ENCODE peak calls at places on chromosome 12, in seven cellular contexts. U is tibial nerve, P is epithelial cell of esophagus, H is coronary artery, W is nephron progenitor cell, N is tibial artery, S is MCF 10A. J is an unnamed sample.

GRCh38 chr12:1496162-1496925 is 98.0 kb downstream of the FBXL14 start:
- DNase-seq in U (no peak), P (peak), H (no peak), W (no peak), N (no peak), S (peak), J (no peak)

GRCh38 chr12:17992002-17992656 is 97.9 kb downstream of the RERGL start:
- DNase-seq in U (no peak), P (peak), H (no peak), W (peak), N (no peak), S (peak), J (peak)

GRCh38 chr12:25992026-25992782 is 33.7 kb downstream of the RASSF8 start:
- DNase-seq in U (no peak), P (peak), H (no peak), W (no peak), N (no peak), S (peak), J (no peak)

GRCh38 chr12:24078318-24078765 is 128.9 kb upstream of the SOX5 start:
- DNase-seq in U (no peak), P (peak), H (no peak), W (no peak), N (no peak), S (peak), J (no peak)

GRCh38 chr12:13099910-13100609 is 3.4 kb downstream of the GSG1 start:
- DNase-seq in U (no peak), P (peak), H (no peak), W (no peak), N (no peak), S (peak), J (peak)

GRCh38 chr12:52701281-52701680 is 2.0 kb downstream of the KRT77 start:
- DNase-seq in U (no peak), P (no peak), H (no peak), W (no peak), N (no peak), S (no peak), J (no peak)

GRCh38 chr12:82880442-82880901 is 193.8 kb downstream of the TMTC2 start:
- DNase-seq in U (no peak), P (no peak), H (no peak), W (no peak), N (no peak), S (peak), J (no peak)

GRCh38 chr12:100904270-100904669 is 109.7 kb downstream of the ANO4 start:
- DNase-seq in U (no peak), P (peak), H (no peak), W (no peak), N (no peak), S (peak), J (no peak)

GRCh38 chr12:127785535-127785934 is 481.4 kb upstream of the TMEM132C start:
- DNase-seq in U (no peak), P (no peak), H (no peak), W (no peak), N (no peak), S (peak), J (no peak)

GRCh38 chr12:16094437-16094836 is 183.0 kb downstream of the SLC15A5 start:
- DNase-seq in U (no peak), P (no peak), H (no peak), W (no peak), N (no peak), S (no peak), J (no peak)

GRCh38 chr12:66662729-66663128 is 16.1 kb downstream of the GRIP1 start:
- DNase-seq in U (no peak), P (peak), H (no peak), W (no peak), N (no peak), S (peak), J (no peak)

GRCh38 chr12:44961887-44962286 is 85.8 kb upstream of the NELL2 start:
- DNase-seq in U (no peak), P (no peak), H (no peak), W (no peak), N (no peak), S (no peak), J (no peak)

GRCh38 chr12:6647083-6647604 is at the start of gene ACRBP:
- DNase-seq in U (peak), P (peak), H (no peak), W (peak), N (peak), S (no peak), J (peak)

GRCh38 chr12:2264622-2265306 is 212.0 kb downstream of the CACNA1C start:
- DNase-seq in U (no peak), P (no peak), H (no peak), W (no peak), N (peak), S (peak), J (no peak)

GRCh38 chr12:26318661-26319068 is 123.3 kb downstream of the SSPN start:
- DNase-seq in U (peak), P (peak), H (no peak), W (no peak), N (peak), S (peak), J (no peak)

GRCh38 chr12:4297617-4298016 is 23.4 kb upstream of the TIGAR start:
- DNase-seq in U (no peak), P (no peak), H (no peak), W (no peak), N (no peak), S (no peak), J (no peak)

GRCh38 chr12:46373303-46374182 is 970 bp upstream of the SLC38A2 start:
- DNase-seq in U (peak), P (peak), H (peak), W (peak), N (peak), S (peak), J (peak)

GRCh38 chr12:50839032-50839431 is 3.7 kb upstream of the TMPRSS12 start:
- DNase-seq in U (no peak), P (peak), H (no peak), W (no peak), N (no peak), S (no peak), J (no peak)

GRCh38 chr12:57837779-57838562 is 8.6 kb downstream of the CTDSP2 start:
- DNase-seq in U (no peak), P (peak), H (no peak), W (no peak), N (peak), S (no peak), J (no peak)

GRCh38 chr12:114679942-114680341 is 4.0 kb downstream of the TBX3 start:
- DNase-seq in U (no peak), P (no peak), H (no peak), W (no peak), N (no peak), S (no peak), J (no peak)

GRCh38 chr12:22856120-22856699 is 231.2 kb downstream of the ETNK1 start:
- DNase-seq in U (no peak), P (peak), H (no peak), W (no peak), N (no peak), S (peak), J (no peak)

GRCh38 chr12:39352470-39352869 is 90.5 kb downstream of the KIF21A start:
- DNase-seq in U (no peak), P (no peak), H (no peak), W (no peak), N (no peak), S (no peak), J (no peak)

GRCh38 chr12:63308701-63309100 is 157.7 kb upstream of the AVPR1A start:
- DNase-seq in U (no peak), P (no peak), H (no peak), W (no peak), N (no peak), S (no peak), J (no peak)

GRCh38 chr12:4939418-4940023 is 29.8 kb downstream of the KCNA1 start:
- DNase-seq in U (no peak), P (no peak), H (no peak), W (no peak), N (no peak), S (no peak), J (no peak)

GRCh38 chr12:45130881-45131281 is 80.0 kb upstream of the DBX2 start:
- DNase-seq in U (no peak), P (peak), H (no peak), W (peak), N (peak), S (peak), J (peak)

GRCh38 chr12:110934093-110934852 is 13.9 kb upstream of the MYL2 start:
- DNase-seq in U (no peak), P (peak), H (peak), W (no peak), N (no peak), S (peak), J (no peak)

GRCh38 chr12:19529933-19530630 is 90.8 kb downstream of the AEBP2 start:
- DNase-seq in U (no peak), P (no peak), H (no peak), W (no peak), N (no peak), S (peak), J (no peak)

GRCh38 chr12:84738481-84738972 is 174.1 kb downstream of the SLC6A15 start:
- DNase-seq in U (no peak), P (peak), H (no peak), W (no peak), N (peak), S (peak), J (no peak)

GRCh38 chr12:126083931-126084330 is 1018.7 kb downstream of the AACS start:
- DNase-seq in U (no peak), P (no peak), H (no peak), W (no peak), N (no peak), S (no peak), J (no peak)

GRCh38 chr12:75457191-75457590 is 23.4 kb upstream of the GLIPR1 start:
- DNase-seq in U (no peak), P (no peak), H (no peak), W (no peak), N (no peak), S (no peak), J (no peak)

GRCh38 chr12:75455839-75456238 is 24.7 kb upstream of the GLIPR1 start:
- DNase-seq in U (no peak), P (no peak), H (no peak), W (no peak), N (peak), S (no peak), J (no peak)

GRCh38 chr12:75460194-75460593 is 20.4 kb upstream of the GLIPR1 start:
- DNase-seq in U (no peak), P (no peak), H (no peak), W (no peak), N (no peak), S (no peak), J (no peak)

GRCh38 chr12:75459755-75460154 is 20.8 kb upstream of the GLIPR1 start:
- DNase-seq in U (no peak), P (no peak), H (no peak), W (no peak), N (no peak), S (no peak), J (no peak)
- TF ChIP-seq CTCF in U (no peak), P (no peak), H (no peak), W (no peak), N (no peak), S (no peak), J (no peak)

GRCh38 chr12:79557690-79558315 is 133.0 kb downstream of the PAWR start:
- DNase-seq in U (no peak), P (no peak), H (no peak), W (no peak), N (no peak), S (no peak), J (no peak)

GRCh38 chr12:79553863-79554574 is 136.7 kb downstream of the PAWR start:
- DNase-seq in U (no peak), P (no peak), H (no peak), W (no peak), N (no peak), S (no peak), J (no peak)

GRCh38 chr12:79552186-79552585 is 138.6 kb downstream of the PAWR start:
- DNase-seq in U (no peak), P (no peak), H (no peak), W (no peak), N (no peak), S (no peak), J (no peak)

GRCh38 chr12:79558924-79559469 is 131.8 kb downstream of the PAWR start:
- DNase-seq in U (no peak), P (no peak), H (no peak), W (no peak), N (no peak), S (no peak), J (no peak)

DNA sequence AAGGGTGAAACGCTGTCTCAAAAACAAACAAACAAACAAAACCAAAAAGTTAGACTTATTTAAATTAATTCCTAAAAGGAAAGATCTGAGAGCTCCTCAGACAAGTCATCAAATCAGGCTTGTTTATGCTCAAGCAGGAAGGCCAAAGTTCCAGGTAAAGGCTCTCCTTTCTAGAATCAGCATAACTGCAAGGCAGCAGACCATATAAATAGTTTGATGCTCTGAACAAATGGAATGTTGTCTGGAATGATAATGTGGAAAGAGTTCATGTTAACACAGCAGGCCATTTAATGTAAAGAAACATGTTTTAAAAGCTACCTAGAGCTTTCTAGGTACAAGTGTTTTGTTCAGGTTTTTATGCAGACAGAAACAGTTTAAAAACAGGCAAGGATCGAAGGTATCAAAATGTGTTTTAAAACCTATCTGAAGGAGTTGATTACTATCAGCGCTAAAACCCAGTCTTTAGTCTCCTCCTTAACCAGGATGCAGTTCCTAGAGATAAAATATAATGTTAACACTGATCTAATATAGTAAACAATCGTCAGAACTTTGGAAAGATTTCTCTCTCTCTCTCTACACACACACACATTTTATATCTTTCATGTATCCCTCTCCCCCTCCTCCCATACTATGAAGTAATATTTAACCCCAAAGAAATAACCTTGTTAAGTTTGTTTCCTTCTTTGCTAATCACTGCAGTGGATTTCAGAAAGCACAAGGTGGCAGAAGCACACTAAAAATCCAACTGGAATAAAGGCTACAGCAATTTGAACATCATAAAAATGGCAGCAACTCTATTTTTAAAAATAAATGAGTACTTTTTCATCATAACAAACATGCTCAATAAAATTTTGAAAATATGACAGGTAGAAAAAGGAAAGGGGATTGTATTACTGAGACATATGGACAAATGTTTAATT is 135.5 kb downstream of the PAWR start:
- DNase-seq in U (no peak), P (peak), H (no peak), W (no peak), N (no peak), S (peak), J (no peak)
- TF ChIP-seq CTCF in U (peak), P (peak), H (peak), W (peak), N (peak), S (peak), J (peak)

GRCh38 chr12:10140001-10140400 is 10.0 kb upstream of the CLEC7A start:
- DNase-seq in U (no peak), P (peak), H (no peak), W (peak), N (no peak), S (peak), J (peak)
- TF ChIP-seq CTCF in U (peak), P (peak), H (peak), W (peak), N (peak), S (peak), J (peak)

DNA sequence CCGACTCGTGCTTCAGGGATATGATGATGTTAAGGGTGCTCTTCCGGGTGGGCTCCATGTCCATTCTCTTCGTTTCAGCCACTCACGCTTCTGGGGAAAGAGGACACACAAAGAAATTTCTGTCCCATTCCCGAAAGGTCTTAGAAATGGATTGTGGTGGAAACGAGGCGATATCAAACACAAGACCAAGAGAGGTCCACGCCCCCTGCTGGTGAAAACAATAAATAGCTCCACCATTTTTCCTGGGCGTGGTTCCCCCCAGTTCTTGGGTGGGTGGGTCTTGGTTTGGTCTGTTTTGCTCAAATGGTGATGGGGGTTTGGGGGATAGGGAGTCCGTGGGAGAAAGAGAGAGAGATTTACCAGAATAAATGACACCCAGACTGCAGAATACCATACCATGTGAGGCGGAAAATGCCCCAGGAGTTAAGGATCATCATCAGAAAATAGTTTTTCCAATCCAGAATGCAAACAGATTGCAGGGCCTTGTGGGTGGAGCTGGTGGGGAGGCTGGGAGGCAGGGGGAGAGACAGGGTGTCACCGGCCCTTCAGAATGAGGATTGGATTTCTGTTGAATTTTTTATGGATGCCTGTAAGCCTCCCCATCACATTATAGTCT is 55.6 kb downstream of the SRRM4 start:
- DNase-seq in U (no peak), P (no peak), H (no peak), W (peak), N (no peak), S (no peak), J (peak)
- TF ChIP-seq CTCF in U (peak), P (no peak), H (peak), W (peak), N (peak), S (peak), J (peak)

DNA sequence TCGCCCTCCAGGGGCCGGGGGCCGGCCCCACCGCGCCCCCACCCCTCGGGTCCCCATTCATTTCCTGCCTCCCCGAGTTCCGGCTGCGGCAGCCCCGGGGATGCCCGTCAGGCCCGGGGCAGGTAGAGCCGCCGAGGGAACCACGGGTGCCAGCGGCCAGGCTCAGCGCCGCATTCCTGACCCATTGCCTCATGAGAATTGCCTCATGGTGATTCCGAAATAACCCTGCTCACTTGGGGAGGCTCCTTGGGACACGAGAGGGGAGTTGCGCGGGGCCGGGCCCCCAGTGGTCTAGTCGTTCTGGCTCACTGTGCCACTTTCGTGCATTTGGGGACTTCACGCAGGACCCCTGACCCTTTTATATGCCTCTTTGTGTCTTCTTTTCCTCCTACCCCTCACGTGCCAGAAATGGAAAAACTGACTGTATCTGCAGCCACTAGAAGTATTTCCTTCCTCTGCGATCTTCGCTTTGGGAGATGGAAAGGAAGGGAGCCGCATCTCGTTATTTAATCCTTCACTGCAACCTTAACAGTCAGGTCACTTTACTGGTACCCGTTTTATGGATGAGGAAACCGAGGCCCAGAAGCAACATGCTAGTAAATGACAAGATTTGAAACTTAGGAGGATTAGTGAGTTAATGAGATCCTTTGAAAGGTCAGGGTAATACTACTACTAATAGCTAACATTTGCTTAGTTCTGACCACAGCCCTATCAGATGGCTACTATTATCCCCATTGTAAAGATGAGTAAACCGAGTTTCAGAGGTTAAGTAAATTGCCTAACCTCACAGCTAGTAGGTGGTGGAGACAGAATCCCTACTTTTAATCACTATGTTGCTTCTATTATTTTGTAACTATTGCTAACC is 754 bp downstream of the PTPN11 start:
- DNase-seq in U (peak), P (peak), H (peak), W (peak), N (peak), S (peak), J (peak)
- TF ChIP-seq CTCF in U (no peak), P (no peak), H (no peak), W (no peak), N (no peak), S (no peak), J (no peak)

DNA sequence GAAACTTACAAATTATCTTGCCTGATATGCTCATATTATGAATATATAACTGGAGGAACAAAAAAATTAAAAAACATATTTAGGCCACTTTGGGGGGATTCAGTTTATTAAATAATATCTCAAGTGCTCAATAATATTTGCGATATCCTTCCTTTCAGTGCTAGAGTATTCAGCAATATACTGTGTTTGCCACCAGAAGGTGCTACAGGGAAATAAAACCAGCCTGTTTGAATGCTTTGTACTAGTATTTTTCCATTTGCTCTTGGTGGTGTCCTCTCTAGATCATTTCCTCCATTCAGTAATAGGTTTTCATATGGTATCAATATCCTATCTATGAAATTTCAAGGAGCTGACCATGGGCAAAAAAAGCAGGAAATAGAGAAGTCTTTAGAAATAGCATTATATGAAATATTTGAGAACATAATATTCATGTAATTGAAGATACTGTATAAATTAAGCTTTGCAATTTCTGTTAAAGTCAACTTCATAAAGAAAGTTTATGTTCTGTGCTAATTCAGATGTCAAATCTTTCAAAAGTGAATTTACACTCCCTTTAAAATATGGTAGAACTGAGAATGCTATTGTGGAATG is 106.2 kb upstream of the NAV3 start:
- DNase-seq in U (no peak), P (peak), H (no peak), W (no peak), N (no peak), S (peak), J (peak)
- TF ChIP-seq CTCF in U (peak), P (peak), H (no peak), W (peak), N (peak), S (peak), J (peak)